ENCODE peak calls at places on chromosome 2, in five cellular contexts. K is neural progenitor cell; O is Peyer's patch; Y is CD4-positive, alpha-beta memory T cell; I is heart left ventricle. F is an unnamed sample.

GRCh38 chr2:2647156-2647555 is 316.1 kb upstream of the MYT1L start:
- DNase-seq in K (no peak), Y (no peak), I (no peak), O (no peak), F (no peak)

GRCh38 chr2:231306791-231307440 is 88.6 kb upstream of the B3GNT7 start:
- DNase-seq in K (peak; percentile 56), I (no peak), O (no peak), Y (no peak), F (no peak)

GRCh38 chr2:20091305-20091991 is 40.0 kb upstream of the LAPTM4A start:
- DNase-seq in K (no peak), I (peak; percentile 61), O (no peak), Y (no peak), F (peak; percentile 69)

GRCh38 chr2:202638710-202639109 is 3.9 kb downstream of the FAM117B start:
- DNase-seq in O (no peak), I (no peak), Y (no peak), K (no peak), F (no peak)

GRCh38 chr2:104474725-104475124 is 379.2 kb upstream of the POU3F3 start:
- DNase-seq in K (no peak), O (no peak), I (no peak), Y (no peak), F (no peak)

GRCh38 chr2:237486819-237487448 is at the start of gene MLPH:
- DNase-seq in Y (no peak), K (peak; percentile 66), I (peak; percentile 60), O (peak; percentile 80), F (peak; percentile 61)

GRCh38 chr2:16335606-16335930 is 330.1 kb downstream of the CYRIA start:
- DNase-seq in Y (no peak), K (no peak), I (no peak), O (no peak), F (no peak)

GRCh38 chr2:16139663-16140610 is 199.6 kb downstream of the MYCN start:
- DNase-seq in O (no peak), K (no peak), I (no peak), Y (no peak), F (no peak)

GRCh38 chr2:71478806-71479205 is 25.4 kb downstream of the DYSF start:
- DNase-seq in Y (no peak), I (no peak), O (no peak), K (no peak), F (no peak)

GRCh38 chr2:193124820-193125219 is 930.1 kb upstream of the TMEFF2 start:
- DNase-seq in O (no peak), K (no peak), Y (no peak), I (no peak), F (no peak)

GRCh38 chr2:45000341-45000901 is 8.8 kb downstream of the SIX2 start:
- DNase-seq in I (no peak), O (no peak), Y (no peak), K (peak; percentile 80), F (no peak)

GRCh38 chr2:163655672-163656071 is 80.1 kb downstream of the FIGN start:
- DNase-seq in Y (no peak), K (no peak), O (no peak), I (peak; percentile 34), F (no peak)

GRCh38 chr2:201768918-201769317 is 11.8 kb downstream of the ALS2 start:
- DNase-seq in K (no peak), I (no peak), Y (no peak), O (no peak), F (no peak)

GRCh38 chr2:33086400-33087015 is 139.8 kb downstream of the LTBP1 start:
- DNase-seq in O (no peak), I (peak; percentile 47), Y (no peak), K (no peak), F (no peak)

GRCh38 chr2:172680595-172681176 is 55.0 kb upstream of the RAPGEF4 start:
- DNase-seq in I (no peak), Y (no peak), O (no peak), K (peak; percentile 18), F (no peak)

GRCh38 chr2:191811807-191812602 is 34.9 kb downstream of the CAVIN2 start:
- DNase-seq in Y (peak; percentile 11), O (peak; percentile 58), I (peak; percentile 54), K (peak; percentile 70), F (peak; percentile 33)

GRCh38 chr2:196170202-196170680 is 1.1 kb downstream of the STK17B start:
- DNase-seq in O (no peak), Y (peak; percentile 78), K (peak; percentile 45), I (peak; percentile 26), F (no peak)

GRCh38 chr2:178072383-178073301 is at the start of gene PDE11A:
- DNase-seq in Y (peak; percentile 6), O (peak; percentile 95), K (peak; percentile 90), I (peak; percentile 57), F (peak; percentile 72)

GRCh38 chr2:20602803-20603202 is 48.1 kb downstream of the HS1BP3 start:
- DNase-seq in O (no peak), K (no peak), I (no peak), Y (no peak), F (no peak)

GRCh38 chr2:69770747-69771146 is 28.8 kb downstream of the ANXA4 start:
- DNase-seq in Y (no peak), I (no peak), O (no peak), K (no peak), F (no peak)
- H3K4me1 ChIP-seq in Y (peaks cover 36% of the 10 kb centered on the region), I (peaks cover 50% of the 10 kb centered on the region), O (peaks cover 56% of the 10 kb centered on the region), K (no peaks in the 10 kb centered on the region), F (peaks cover 29% of the 10 kb centered on the region)

GRCh38 chr2:8380026-8380425 is 301.8 kb upstream of the ID2 start:
- DNase-seq in K (no peak), Y (no peak), I (peak; percentile 68), O (no peak), F (peak; percentile 22)

GRCh38 chr2:8380573-8380972 is 301.3 kb upstream of the ID2 start:
- DNase-seq in Y (no peak), I (no peak), K (no peak), O (no peak), F (no peak)

GRCh38 chr2:8378016-8378810 is 303.6 kb upstream of the ID2 start:
- DNase-seq in K (no peak), Y (peak; percentile 11), I (no peak), O (no peak), F (no peak)

GRCh38 chr2:8379134-8379533 is 302.7 kb upstream of the ID2 start:
- DNase-seq in Y (no peak), K (no peak), O (no peak), I (no peak), F (no peak)

DNA sequence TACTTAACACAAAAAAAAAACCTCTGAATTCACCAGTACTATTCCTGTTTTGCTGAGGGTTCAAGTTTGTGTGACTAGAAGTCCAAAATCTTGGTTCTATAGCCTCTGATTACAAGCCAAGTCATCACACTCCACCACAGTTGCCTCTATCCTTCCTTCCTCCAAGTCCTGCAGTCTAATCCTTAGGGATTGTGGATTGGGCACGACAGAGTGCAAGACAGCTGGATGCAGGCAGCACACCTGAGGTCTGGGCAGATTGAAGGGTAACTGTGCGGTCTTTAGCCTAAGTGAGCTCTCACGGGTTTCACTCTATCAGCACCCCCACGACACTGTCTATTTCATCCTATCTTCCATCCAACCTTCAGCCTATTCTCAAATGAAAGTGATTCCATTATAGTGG is 299.4 kb upstream of the ID2 start:
- DNase-seq in K (no peak), Y (no peak), I (no peak), O (no peak), F (no peak)
- H3K27me3 ChIP-seq in K (no peaks in the 10 kb centered on the region), Y (no peaks in the 10 kb centered on the region), I (no peaks in the 10 kb centered on the region), O (no peaks in the 10 kb centered on the region), F (no peaks in the 10 kb centered on the region)

GRCh38 chr2:43455735-43456642 is 139.8 kb downstream of the THADA start:
- DNase-seq in O (no peak), Y (no peak), K (no peak), I (no peak), F (no peak)

GRCh38 chr2:43460611-43461396 is 135.0 kb downstream of the THADA start:
- DNase-seq in O (no peak), I (no peak), K (no peak), Y (no peak), F (no peak)

GRCh38 chr2:43460141-43460540 is 135.7 kb downstream of the THADA start:
- DNase-seq in O (no peak), K (no peak), Y (no peak), I (no peak), F (no peak)

GRCh38 chr2:43459455-43459854 is 136.4 kb downstream of the THADA start:
- DNase-seq in K (no peak), Y (no peak), O (no peak), I (no peak), F (no peak)

GRCh38 chr2:43458002-43458628 is 137.7 kb downstream of the THADA start:
- DNase-seq in I (no peak), O (no peak), Y (no peak), K (no peak), F (no peak)
- H3K4me1 ChIP-seq in I (peaks cover 63% of the 10 kb centered on the region), O (peaks cover 25% of the 10 kb centered on the region), Y (no peaks in the 10 kb centered on the region), K (no peaks in the 10 kb centered on the region), F (peaks cover 66% of the 10 kb centered on the region)

GRCh38 chr2:203786912-203787311 is 80.5 kb downstream of the CD28 start:
- DNase-seq in O (no peak), I (peak; percentile 36), Y (no peak), K (no peak), F (peak; percentile 29)

GRCh38 chr2:203787954-203788353 is 79.6 kb upstream of the CTLA4 start:
- DNase-seq in I (no peak), K (no peak), O (no peak), Y (no peak), F (no peak)

GRCh38 chr2:203789613-203790012 is 78.0 kb upstream of the CTLA4 start:
- DNase-seq in I (no peak), O (no peak), K (no peak), Y (no peak), F (no peak)

GRCh38 chr2:203790134-203790533 is 77.4 kb upstream of the CTLA4 start:
- DNase-seq in Y (no peak), K (no peak), O (no peak), I (no peak), F (no peak)
- H3K27me3 ChIP-seq in Y (no peaks in the 10 kb centered on the region), K (no peaks in the 10 kb centered on the region), O (no peaks in the 10 kb centered on the region), I (no peaks in the 10 kb centered on the region), F (no peaks in the 10 kb centered on the region)

GRCh38 chr2:9258953-9259399 is 52.4 kb downstream of the ASAP2 start:
- DNase-seq in K (no peak), O (no peak), Y (no peak), I (peak; percentile 79), F (peak; percentile 74)

GRCh38 chr2:9262671-9263171 is 56.1 kb downstream of the ASAP2 start:
- DNase-seq in O (no peak), I (peak; percentile 67), Y (no peak), K (peak; percentile 14), F (peak; percentile 63)

GRCh38 chr2:9261231-9261883 is 54.7 kb downstream of the ASAP2 start:
- DNase-seq in I (peak; percentile 61), Y (no peak), O (no peak), K (no peak), F (no peak)

GRCh38 chr2:9258501-9258900 is 51.9 kb downstream of the ASAP2 start:
- DNase-seq in I (no peak), K (no peak), Y (no peak), O (no peak), F (no peak)

GRCh38 chr2:9260411-9261037 is 53.9 kb downstream of the ASAP2 start:
- DNase-seq in I (no peak), Y (no peak), K (no peak), O (no peak), F (no peak)
- H3K4me1 ChIP-seq in I (peaks cover 95% of the 10 kb centered on the region), Y (no peaks in the 10 kb centered on the region), K (peaks cover 24% of the 10 kb centered on the region), O (peaks cover 60% of the 10 kb centered on the region), F (peaks cover 100% of the 10 kb centered on the region)

GRCh38 chr2:47501374-47502200 is 98.6 kb downstream of the MSH2 start:
- DNase-seq in K (no peak), I (no peak), O (no peak), Y (no peak), F (no peak)
- H3K27me3 ChIP-seq in K (no peaks in the 10 kb centered on the region), I (no peaks in the 10 kb centered on the region), O (no peaks in the 10 kb centered on the region), Y (no peaks in the 10 kb centered on the region), F (no peaks in the 10 kb centered on the region)